ENCODE peak calls at places on chromosome 10, in eight cellular contexts. One of them, this sample, is unnamed.

GRCh38 chr10:80541144-80541750 is 3.5 kb downstream of the SH2D4B start:
- DNase-seq in transverse colon: no peak
- DNase-seq in CD8-positive, alpha-beta T cell: no peak
- DNase-seq in endodermal cell: no peak
- DNase-seq in fibroblast of lung: no peak
- DNase-seq in IMR-90: no peak
- DNase-seq in HCT116: no peak
- DNase-seq in tibial nerve: no peak
- DNase-seq in this sample: no peak

GRCh38 chr10:52762088-52762487 is 10.5 kb downstream of the MBL2 start:
- DNase-seq in tibial nerve: no peak
- DNase-seq in HCT116: no peak
- DNase-seq in IMR-90: no peak
- DNase-seq in transverse colon: no peak
- DNase-seq in endodermal cell: peak; percentile 15
- DNase-seq in fibroblast of lung: no peak
- DNase-seq in CD8-positive, alpha-beta T cell: no peak
- DNase-seq in this sample: no peak

GRCh38 chr10:110852255-110852896 is 19.4 kb upstream of the PDCD4 start:
- DNase-seq in IMR-90: peak; percentile 12
- DNase-seq in endodermal cell: peak; percentile 53
- DNase-seq in HCT116: peak; percentile 85
- DNase-seq in CD8-positive, alpha-beta T cell: no peak
- DNase-seq in tibial nerve: no peak
- DNase-seq in fibroblast of lung: peak; percentile 29
- DNase-seq in transverse colon: no peak
- DNase-seq in this sample: peak; percentile 83

GRCh38 chr10:71878327-71879034 is 27.4 kb upstream of the PSAP start:
- DNase-seq in IMR-90: no peak
- DNase-seq in tibial nerve: no peak
- DNase-seq in HCT116: no peak
- DNase-seq in fibroblast of lung: no peak
- DNase-seq in endodermal cell: peak; percentile 69
- DNase-seq in transverse colon: no peak
- DNase-seq in CD8-positive, alpha-beta T cell: no peak
- DNase-seq in this sample: no peak

GRCh38 chr10:75404023-75404334 is 2.4 kb upstream of the ZNF503 start:
- DNase-seq in fibroblast of lung: no peak
- DNase-seq in endodermal cell: no peak
- DNase-seq in CD8-positive, alpha-beta T cell: no peak
- DNase-seq in HCT116: no peak
- DNase-seq in IMR-90: no peak
- DNase-seq in transverse colon: no peak
- DNase-seq in tibial nerve: no peak
- DNase-seq in this sample: no peak

GRCh38 chr10:132662186-132662920 is 123.6 kb downstream of the NKX6-2 start:
- DNase-seq in HCT116: no peak
- DNase-seq in fibroblast of lung: no peak
- DNase-seq in tibial nerve: no peak
- DNase-seq in endodermal cell: no peak
- DNase-seq in transverse colon: no peak
- DNase-seq in IMR-90: peak; percentile 12
- DNase-seq in CD8-positive, alpha-beta T cell: no peak
- DNase-seq in this sample: no peak

GRCh38 chr10:73871915-73872710 is 2.2 kb downstream of the CAMK2G start:
- DNase-seq in IMR-90: peak; percentile 36
- DNase-seq in HCT116: no peak
- DNase-seq in fibroblast of lung: no peak
- DNase-seq in transverse colon: peak; percentile 79
- DNase-seq in endodermal cell: no peak
- DNase-seq in CD8-positive, alpha-beta T cell: no peak
- DNase-seq in tibial nerve: no peak
- DNase-seq in this sample: no peak

GRCh38 chr10:86176850-86177249 is 189.7 kb downstream of the GRID1 start:
- DNase-seq in fibroblast of lung: no peak
- DNase-seq in HCT116: no peak
- DNase-seq in transverse colon: no peak
- DNase-seq in IMR-90: no peak
- DNase-seq in endodermal cell: no peak
- DNase-seq in tibial nerve: no peak
- DNase-seq in CD8-positive, alpha-beta T cell: no peak
- DNase-seq in this sample: no peak

GRCh38 chr10:44439436-44439835 is 54.5 kb upstream of the CXCL12 start:
- DNase-seq in fibroblast of lung: no peak
- DNase-seq in IMR-90: no peak
- DNase-seq in HCT116: no peak
- DNase-seq in endodermal cell: peak; percentile 28
- DNase-seq in transverse colon: no peak
- DNase-seq in CD8-positive, alpha-beta T cell: no peak
- DNase-seq in tibial nerve: no peak
- DNase-seq in this sample: no peak

GRCh38 chr10:124087672-124088634 is 5.4 kb downstream of the CHST15 start:
- DNase-seq in transverse colon: peak; percentile 78
- DNase-seq in tibial nerve: no peak
- DNase-seq in endodermal cell: no peak
- DNase-seq in fibroblast of lung: peak; percentile 76
- DNase-seq in IMR-90: no peak
- DNase-seq in HCT116: no peak
- DNase-seq in CD8-positive, alpha-beta T cell: no peak
- DNase-seq in this sample: no peak

GRCh38 chr10:30915141-30915540 is 116.5 kb downstream of the ZNF438 start:
- DNase-seq in endodermal cell: no peak
- DNase-seq in transverse colon: no peak
- DNase-seq in tibial nerve: no peak
- DNase-seq in CD8-positive, alpha-beta T cell: no peak
- DNase-seq in fibroblast of lung: no peak
- DNase-seq in IMR-90: peak; percentile 65
- DNase-seq in HCT116: no peak
- DNase-seq in this sample: no peak

GRCh38 chr10:46255696-46256355 is 31.0 kb upstream of the ANTXRL start:
- DNase-seq in fibroblast of lung: peak; percentile 10
- DNase-seq in transverse colon: peak; percentile 71
- DNase-seq in CD8-positive, alpha-beta T cell: no peak
- DNase-seq in tibial nerve: peak; percentile 30
- DNase-seq in HCT116: peak; percentile 54
- DNase-seq in IMR-90: peak; percentile 12
- DNase-seq in endodermal cell: peak; percentile 92
- DNase-seq in this sample: no peak

GRCh38 chr10:71761105-71761511 is 12.2 kb downstream of the VSIR start:
- DNase-seq in endodermal cell: no peak
- DNase-seq in tibial nerve: no peak
- DNase-seq in transverse colon: no peak
- DNase-seq in CD8-positive, alpha-beta T cell: no peak
- DNase-seq in HCT116: no peak
- DNase-seq in IMR-90: no peak
- DNase-seq in fibroblast of lung: no peak
- DNase-seq in this sample: peak; percentile 64

GRCh38 chr10:84820121-84820520 is 491.7 kb downstream of the CCSER2 start:
- DNase-seq in tibial nerve: no peak
- DNase-seq in fibroblast of lung: no peak
- DNase-seq in HCT116: peak; percentile 10
- DNase-seq in CD8-positive, alpha-beta T cell: no peak
- DNase-seq in transverse colon: no peak
- DNase-seq in endodermal cell: no peak
- DNase-seq in IMR-90: no peak
- DNase-seq in this sample: no peak

GRCh38 chr10:7311256-7312178 is 99.3 kb downstream of the SFMBT2 start:
- DNase-seq in endodermal cell: no peak
- DNase-seq in HCT116: no peak
- DNase-seq in IMR-90: peak; percentile 13
- DNase-seq in CD8-positive, alpha-beta T cell: no peak
- DNase-seq in transverse colon: no peak
- DNase-seq in fibroblast of lung: peak; percentile 86
- DNase-seq in tibial nerve: no peak
- DNase-seq in this sample: peak; percentile 83

GRCh38 chr10:59754951-59755350 is 1.7 kb upstream of the MRLN start:
- DNase-seq in tibial nerve: no peak
- DNase-seq in fibroblast of lung: peak; percentile 82
- DNase-seq in IMR-90: no peak
- DNase-seq in HCT116: no peak
- DNase-seq in transverse colon: no peak
- DNase-seq in endodermal cell: no peak
- DNase-seq in CD8-positive, alpha-beta T cell: no peak
- DNase-seq in this sample: no peak

GRCh38 chr10:86359111-86359510 is 7.5 kb downstream of the GRID1 start:
- DNase-seq in endodermal cell: no peak
- DNase-seq in transverse colon: no peak
- DNase-seq in fibroblast of lung: no peak
- DNase-seq in HCT116: no peak
- DNase-seq in tibial nerve: no peak
- DNase-seq in IMR-90: no peak
- DNase-seq in CD8-positive, alpha-beta T cell: no peak
- DNase-seq in this sample: no peak

GRCh38 chr10:102152545-102152890 is 329 bp downstream of the NOLC1 start:
- DNase-seq in transverse colon: peak; percentile 33
- DNase-seq in IMR-90: peak; percentile 14
- DNase-seq in tibial nerve: no peak
- DNase-seq in endodermal cell: no peak
- DNase-seq in CD8-positive, alpha-beta T cell: no peak
- DNase-seq in HCT116: no peak
- DNase-seq in fibroblast of lung: peak; percentile 24
- DNase-seq in this sample: no peak

GRCh38 chr10:121414366-121414765 is 183.9 kb downstream of the FGFR2 start:
- DNase-seq in transverse colon: no peak
- DNase-seq in tibial nerve: no peak
- DNase-seq in fibroblast of lung: peak; percentile 23
- DNase-seq in HCT116: no peak
- DNase-seq in IMR-90: no peak
- DNase-seq in CD8-positive, alpha-beta T cell: no peak
- DNase-seq in endodermal cell: no peak
- DNase-seq in this sample: no peak

GRCh38 chr10:48589266-48589665 is 15.6 kb downstream of the ARHGAP22 start:
- DNase-seq in HCT116: no peak
- DNase-seq in CD8-positive, alpha-beta T cell: no peak
- DNase-seq in transverse colon: no peak
- DNase-seq in fibroblast of lung: peak; percentile 93
- DNase-seq in IMR-90: peak; percentile 97
- DNase-seq in tibial nerve: no peak
- DNase-seq in endodermal cell: no peak
- DNase-seq in this sample: peak; percentile 86
- H3K27ac ChIP-seq in HCT116: no peak overlapping the region
- H3K27ac ChIP-seq in CD8-positive, alpha-beta T cell: no peak overlapping the region
- H3K27ac ChIP-seq in transverse colon: no peak overlapping the region
- H3K27ac ChIP-seq in fibroblast of lung: peak overlapping the region; percentile 69
- H3K27ac ChIP-seq in IMR-90: peak overlapping the region; percentile 96
- H3K27ac ChIP-seq in tibial nerve: no peak overlapping the region
- H3K27ac ChIP-seq in endodermal cell: no peak overlapping the region
- H3K27ac ChIP-seq in this sample: peak overlapping the region; percentile 86

DNA sequence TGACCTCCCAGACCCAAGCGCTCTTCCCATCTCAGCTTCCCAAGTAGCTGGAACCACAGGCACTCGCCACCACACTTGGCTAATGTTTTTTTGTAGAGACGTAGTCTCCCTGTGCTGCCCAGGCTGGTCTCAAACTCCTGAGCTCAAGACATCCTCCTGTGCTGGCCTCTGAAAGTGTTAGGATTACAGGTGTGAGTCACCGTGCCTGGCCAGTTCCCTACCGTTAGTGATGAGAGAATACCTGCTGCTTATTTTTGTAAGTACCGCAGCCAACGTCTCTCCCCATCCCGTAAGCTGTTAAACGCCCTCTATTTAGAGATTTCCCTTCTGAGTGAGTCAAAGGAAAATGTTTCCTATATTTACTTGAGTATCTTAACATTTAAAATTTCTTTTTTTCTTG is 38.5 kb upstream of the PDLIM1 start:
- DNase-seq in IMR-90: peak; percentile 24
- DNase-seq in CD8-positive, alpha-beta T cell: no peak
- DNase-seq in transverse colon: no peak
- DNase-seq in endodermal cell: peak; percentile 83
- DNase-seq in tibial nerve: no peak
- DNase-seq in HCT116: no peak
- DNase-seq in fibroblast of lung: no peak
- DNase-seq in this sample: no peak
- H3K27ac ChIP-seq in IMR-90: no peak overlapping the region
- H3K27ac ChIP-seq in CD8-positive, alpha-beta T cell: no peak overlapping the region
- H3K27ac ChIP-seq in transverse colon: peak overlapping the region; percentile 17
- H3K27ac ChIP-seq in endodermal cell: no peak overlapping the region
- H3K27ac ChIP-seq in tibial nerve: no peak overlapping the region
- H3K27ac ChIP-seq in HCT116: no peak overlapping the region
- H3K27ac ChIP-seq in fibroblast of lung: no peak overlapping the region
- H3K27ac ChIP-seq in this sample: peak overlapping the region; percentile 46

DNA sequence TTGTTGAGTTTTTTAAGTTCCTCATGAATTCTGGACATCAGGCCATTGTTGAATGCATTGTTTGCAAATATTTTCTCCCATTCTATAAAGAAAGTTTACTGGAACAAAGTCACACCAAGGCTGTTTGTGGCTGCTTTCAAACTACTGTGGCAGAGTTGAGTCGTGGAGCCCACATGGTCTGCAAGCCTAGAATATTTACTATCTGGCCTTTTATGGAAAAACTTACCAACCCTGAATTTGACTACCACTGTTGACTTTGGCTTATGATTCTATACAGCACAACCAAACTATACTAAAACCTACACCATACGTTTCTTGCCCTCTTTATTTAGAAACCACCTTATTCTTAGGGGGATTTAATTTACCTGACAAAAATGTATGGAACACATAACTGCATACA is 239.1 kb downstream of the KCNMA1 start:
- DNase-seq in fibroblast of lung: peak; percentile 18
- DNase-seq in HCT116: no peak
- DNase-seq in IMR-90: peak; percentile 40
- DNase-seq in endodermal cell: no peak
- DNase-seq in tibial nerve: no peak
- DNase-seq in CD8-positive, alpha-beta T cell: no peak
- DNase-seq in transverse colon: no peak
- DNase-seq in this sample: no peak
- H3K27ac ChIP-seq in fibroblast of lung: no peak overlapping the region
- H3K27ac ChIP-seq in HCT116: no peak overlapping the region
- H3K27ac ChIP-seq in IMR-90: no peak overlapping the region
- H3K27ac ChIP-seq in endodermal cell: no peak overlapping the region
- H3K27ac ChIP-seq in tibial nerve: no peak overlapping the region
- H3K27ac ChIP-seq in CD8-positive, alpha-beta T cell: no peak overlapping the region
- H3K27ac ChIP-seq in transverse colon: no peak overlapping the region
- H3K27ac ChIP-seq in this sample: no peak overlapping the region

DNA sequence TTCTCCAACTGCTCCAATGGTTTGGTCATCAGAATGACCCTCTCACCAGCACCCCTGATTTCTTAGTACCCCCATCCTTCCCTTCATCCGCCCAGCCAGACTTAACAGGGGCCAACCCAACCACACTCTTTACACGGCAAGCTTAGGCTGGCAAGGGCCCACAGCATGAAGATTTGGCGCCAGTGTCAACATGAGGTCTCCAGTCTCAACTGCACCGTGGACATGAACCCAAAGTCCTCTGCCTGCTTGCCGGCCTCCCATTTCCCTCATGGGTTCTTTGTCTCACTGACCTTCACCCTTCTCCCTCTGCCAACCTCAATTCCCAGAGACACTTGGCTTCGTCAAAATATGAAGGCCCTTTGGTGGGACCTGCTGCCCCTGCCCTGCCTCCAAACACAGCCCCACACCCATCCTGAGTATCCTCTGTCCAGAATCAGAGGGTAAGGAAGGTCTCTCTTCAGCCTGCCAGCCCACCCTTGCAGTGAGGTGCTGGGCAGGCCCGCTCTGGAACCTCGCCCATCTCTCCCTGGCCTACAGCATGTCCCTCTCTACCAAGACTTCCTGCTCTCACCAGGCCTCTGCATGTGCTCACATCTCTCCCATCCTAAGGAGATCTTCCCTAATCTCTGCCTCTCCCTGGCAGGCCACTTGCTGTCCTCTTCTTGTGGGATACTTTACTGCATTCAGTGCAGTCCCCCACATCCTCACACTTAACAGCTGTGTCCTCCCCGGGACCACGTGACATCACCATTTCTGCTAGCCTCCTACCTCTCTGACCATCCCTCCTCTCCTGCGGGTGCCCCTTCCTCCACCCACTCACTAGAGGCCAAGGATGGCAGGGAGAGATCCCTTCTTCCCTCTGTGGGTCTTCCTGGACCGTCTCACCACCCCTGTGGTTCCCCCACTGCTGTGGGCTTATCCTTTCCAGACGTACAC is 91.7 kb upstream of the ZMIZ1 start:
- DNase-seq in tibial nerve: no peak
- DNase-seq in IMR-90: no peak
- DNase-seq in CD8-positive, alpha-beta T cell: no peak
- DNase-seq in endodermal cell: no peak
- DNase-seq in transverse colon: no peak
- DNase-seq in HCT116: no peak
- DNase-seq in fibroblast of lung: no peak
- DNase-seq in this sample: no peak
- H3K27ac ChIP-seq in tibial nerve: no peak overlapping the region
- H3K27ac ChIP-seq in IMR-90: peak overlapping the region; percentile 13
- H3K27ac ChIP-seq in CD8-positive, alpha-beta T cell: no peak overlapping the region
- H3K27ac ChIP-seq in endodermal cell: no peak overlapping the region
- H3K27ac ChIP-seq in transverse colon: no peak overlapping the region
- H3K27ac ChIP-seq in HCT116: no peak overlapping the region
- H3K27ac ChIP-seq in fibroblast of lung: peak overlapping the region; percentile 26
- H3K27ac ChIP-seq in this sample: no peak overlapping the region

This sample was measured in epithelial cell of prostate.